ENCODE peak calls at places on chromosomes 11 and 22, in ten cellular contexts. One of them, this sample, is unnamed.
A peak's percentile ranks its signal among the peaks of the same experiment; 100 is the strongest.

GRCh38 chr11:113401718-113402117 is 14.1 kb downstream of the ANKK1 start:
- DNase-seq in HCT116: peak; percentile 32
- DNase-seq in adipocyte: peak; percentile 19
- DNase-seq in psoas muscle: peak; percentile 89
- DNase-seq in activated naive CD4-positive, alpha-beta T cell: no peak
- DNase-seq in activated CD4-positive, alpha-beta T cell treated with anti-CD3 and anti-CD28 coated beads, Interleukin-2, amount 50 U/mL, for 48 hours: no peak
- DNase-seq in effector memory CD4-positive, alpha-beta T cell: no peak
- DNase-seq in NCI-H1092: peak; percentile 96
- DNase-seq in heart left ventricle: peak; percentile 91
- DNase-seq in HuH-7.5: no peak
- DNase-seq in this sample: peak; percentile 35

GRCh38 chr11:119594639-119595249 is 134.3 kb downstream of the NECTIN1 start:
- DNase-seq in HCT116: no peak
- DNase-seq in adipocyte: peak; percentile 48
- DNase-seq in psoas muscle: no peak
- DNase-seq in activated naive CD4-positive, alpha-beta T cell: no peak
- DNase-seq in activated CD4-positive, alpha-beta T cell treated with anti-CD3 and anti-CD28 coated beads, Interleukin-2, amount 50 U/mL, for 48 hours: no peak
- DNase-seq in effector memory CD4-positive, alpha-beta T cell: no peak
- DNase-seq in NCI-H1092: no peak
- DNase-seq in heart left ventricle: no peak
- DNase-seq in HuH-7.5: no peak
- DNase-seq in this sample: peak; percentile 76

GRCh38 chr11:16669799-16670415 is 68.5 kb upstream of the C11orf58 start:
- DNase-seq in HCT116: peak; percentile 34
- DNase-seq in adipocyte: peak; percentile 2
- DNase-seq in psoas muscle: no peak
- DNase-seq in activated naive CD4-positive, alpha-beta T cell: no peak
- DNase-seq in activated CD4-positive, alpha-beta T cell treated with anti-CD3 and anti-CD28 coated beads, Interleukin-2, amount 50 U/mL, for 48 hours: no peak
- DNase-seq in effector memory CD4-positive, alpha-beta T cell: no peak
- DNase-seq in NCI-H1092: no peak
- DNase-seq in heart left ventricle: no peak
- DNase-seq in HuH-7.5: no peak
- DNase-seq in this sample: no peak

GRCh38 chr11:74320538-74320937 is 9.1 kb upstream of the P4HA3 start:
- DNase-seq in HCT116: no peak
- DNase-seq in adipocyte: no peak
- DNase-seq in psoas muscle: no peak
- DNase-seq in activated naive CD4-positive, alpha-beta T cell: no peak
- DNase-seq in activated CD4-positive, alpha-beta T cell treated with anti-CD3 and anti-CD28 coated beads, Interleukin-2, amount 50 U/mL, for 48 hours: no peak
- DNase-seq in effector memory CD4-positive, alpha-beta T cell: no peak
- DNase-seq in NCI-H1092: no peak
- DNase-seq in heart left ventricle: no peak
- DNase-seq in HuH-7.5: no peak
- DNase-seq in this sample: no peak

GRCh38 chr22:43996170-43996980 is 27.7 kb upstream of the PARVB start:
- DNase-seq in HCT116: no peak
- DNase-seq in adipocyte: no peak
- DNase-seq in psoas muscle: peak; percentile 73
- DNase-seq in activated naive CD4-positive, alpha-beta T cell: peak; percentile 35
- DNase-seq in activated CD4-positive, alpha-beta T cell treated with anti-CD3 and anti-CD28 coated beads, Interleukin-2, amount 50 U/mL, for 48 hours: peak; percentile 77
- DNase-seq in effector memory CD4-positive, alpha-beta T cell: peak; percentile 31
- DNase-seq in NCI-H1092: no peak
- DNase-seq in heart left ventricle: peak; percentile 67
- DNase-seq in HuH-7.5: no peak
- DNase-seq in this sample: no peak

GRCh38 chr11:1205987-1206331 is 16.9 kb upstream of the MUC5B start:
- DNase-seq in HCT116: no peak
- DNase-seq in adipocyte: no peak
- DNase-seq in psoas muscle: no peak
- DNase-seq in activated naive CD4-positive, alpha-beta T cell: no peak
- DNase-seq in activated CD4-positive, alpha-beta T cell treated with anti-CD3 and anti-CD28 coated beads, Interleukin-2, amount 50 U/mL, for 48 hours: no peak
- DNase-seq in effector memory CD4-positive, alpha-beta T cell: no peak
- DNase-seq in NCI-H1092: no peak
- DNase-seq in heart left ventricle: no peak
- DNase-seq in HuH-7.5: no peak
- DNase-seq in this sample: no peak

GRCh38 chr11:10302294-10302743 is 2.6 kb upstream of the ADM start:
- DNase-seq in HCT116: no peak
- DNase-seq in adipocyte: no peak
- DNase-seq in psoas muscle: no peak
- DNase-seq in activated naive CD4-positive, alpha-beta T cell: no peak
- DNase-seq in activated CD4-positive, alpha-beta T cell treated with anti-CD3 and anti-CD28 coated beads, Interleukin-2, amount 50 U/mL, for 48 hours: no peak
- DNase-seq in effector memory CD4-positive, alpha-beta T cell: no peak
- DNase-seq in NCI-H1092: no peak
- DNase-seq in heart left ventricle: no peak
- DNase-seq in HuH-7.5: no peak
- DNase-seq in this sample: no peak

GRCh38 chr22:29972121-29972520 is 89.1 kb downstream of the MTMR3 start:
- DNase-seq in HCT116: no peak
- DNase-seq in adipocyte: no peak
- DNase-seq in psoas muscle: no peak
- DNase-seq in activated naive CD4-positive, alpha-beta T cell: no peak
- DNase-seq in activated CD4-positive, alpha-beta T cell treated with anti-CD3 and anti-CD28 coated beads, Interleukin-2, amount 50 U/mL, for 48 hours: no peak
- DNase-seq in effector memory CD4-positive, alpha-beta T cell: no peak
- DNase-seq in NCI-H1092: no peak
- DNase-seq in heart left ventricle: no peak
- DNase-seq in HuH-7.5: no peak
- DNase-seq in this sample: no peak

GRCh38 chr22:29341849-29342127 is 26.3 kb upstream of the RASL10A start:
- DNase-seq in HCT116: no peak
- DNase-seq in adipocyte: no peak
- DNase-seq in psoas muscle: no peak
- DNase-seq in activated naive CD4-positive, alpha-beta T cell: no peak
- DNase-seq in activated CD4-positive, alpha-beta T cell treated with anti-CD3 and anti-CD28 coated beads, Interleukin-2, amount 50 U/mL, for 48 hours: no peak
- DNase-seq in effector memory CD4-positive, alpha-beta T cell: no peak
- DNase-seq in NCI-H1092: no peak
- DNase-seq in heart left ventricle: no peak
- DNase-seq in HuH-7.5: no peak
- DNase-seq in this sample: no peak

GRCh38 chr11:13669544-13670488 is 1.3 kb downstream of the FAR1 start:
- DNase-seq in HCT116: no peak
- DNase-seq in adipocyte: peak; percentile 60
- DNase-seq in psoas muscle: no peak
- DNase-seq in activated naive CD4-positive, alpha-beta T cell: no peak
- DNase-seq in activated CD4-positive, alpha-beta T cell treated with anti-CD3 and anti-CD28 coated beads, Interleukin-2, amount 50 U/mL, for 48 hours: peak; percentile 15
- DNase-seq in effector memory CD4-positive, alpha-beta T cell: no peak
- DNase-seq in NCI-H1092: no peak
- DNase-seq in heart left ventricle: no peak
- DNase-seq in HuH-7.5: no peak
- DNase-seq in this sample: peak; percentile 22

GRCh38 chr11:66851698-66852465 is 5.0 kb upstream of the LRFN4 start:
- DNase-seq in HCT116: no peak
- DNase-seq in adipocyte: no peak
- DNase-seq in psoas muscle: peak; percentile 39
- DNase-seq in activated naive CD4-positive, alpha-beta T cell: no peak
- DNase-seq in activated CD4-positive, alpha-beta T cell treated with anti-CD3 and anti-CD28 coated beads, Interleukin-2, amount 50 U/mL, for 48 hours: peak; percentile 52
- DNase-seq in effector memory CD4-positive, alpha-beta T cell: no peak
- DNase-seq in NCI-H1092: no peak
- DNase-seq in heart left ventricle: no peak
- DNase-seq in HuH-7.5: peak; percentile 99
- DNase-seq in this sample: no peak